ENCODE peak calls at places on chromosomes 4 and X, in seven cellular contexts. One of them, this sample, is unnamed.

GRCh38 chr4:175787948-175788347 is 24.1 kb downstream of the GPM6A start:
- DNase-seq in brain microvascular endothelial cell: no peak
- DNase-seq in CD4-positive, alpha-beta T cell: no peak
- DNase-seq in heart left ventricle: no peak
- DNase-seq in fibroblast of lung: no peak
- DNase-seq in HFFc6: no peak
- DNase-seq in IMR-90: no peak
- DNase-seq in this sample: no peak

GRCh38 chr4:74364649-74365491 is at the start of gene EREG:
- DNase-seq in heart left ventricle: peak
- DNase-seq in fibroblast of lung: peak
- DNase-seq in brain microvascular endothelial cell: peak
- DNase-seq in HFFc6: peak
- DNase-seq in CD4-positive, alpha-beta T cell: peak
- DNase-seq in IMR-90: peak
- DNase-seq in this sample: peak

GRCh38 chr4:40728341-40728740 is 21.4 kb upstream of the NSUN7 start:
- DNase-seq in heart left ventricle: no peak
- DNase-seq in brain microvascular endothelial cell: no peak
- DNase-seq in CD4-positive, alpha-beta T cell: no peak
- DNase-seq in IMR-90: no peak
- DNase-seq in fibroblast of lung: no peak
- DNase-seq in HFFc6: no peak
- DNase-seq in this sample: no peak

GRCh38 chr4:79467246-79467932 is 59.4 kb upstream of the GK2 start:
- DNase-seq in CD4-positive, alpha-beta T cell: no peak
- DNase-seq in HFFc6: no peak
- DNase-seq in IMR-90: no peak
- DNase-seq in heart left ventricle: no peak
- DNase-seq in fibroblast of lung: peak
- DNase-seq in brain microvascular endothelial cell: no peak
- DNase-seq in this sample: no peak

GRCh38 chr4:150224896-150225591 is 146.8 kb downstream of the DCLK2 start:
- DNase-seq in heart left ventricle: no peak
- DNase-seq in fibroblast of lung: peak
- DNase-seq in HFFc6: peak
- DNase-seq in brain microvascular endothelial cell: peak
- DNase-seq in CD4-positive, alpha-beta T cell: no peak
- DNase-seq in IMR-90: peak
- DNase-seq in this sample: no peak

GRCh38 chrX:74420194-74421035 is 878 bp upstream of the SLC16A2 start:
- DNase-seq in heart left ventricle: peak
- DNase-seq in fibroblast of lung: peak
- DNase-seq in IMR-90: peak
- DNase-seq in brain microvascular endothelial cell: peak
- DNase-seq in HFFc6: peak
- DNase-seq in CD4-positive, alpha-beta T cell: no peak
- DNase-seq in this sample: peak

GRCh38 chrX:41923925-41924693 is 755 bp upstream of the CASK start:
- DNase-seq in brain microvascular endothelial cell: peak
- DNase-seq in CD4-positive, alpha-beta T cell: no peak
- DNase-seq in heart left ventricle: peak
- DNase-seq in IMR-90: peak
- DNase-seq in fibroblast of lung: peak
- DNase-seq in HFFc6: peak
- DNase-seq in this sample: peak

GRCh38 chr4:52577285-52577968 is 81.7 kb downstream of the USP46 start:
- DNase-seq in CD4-positive, alpha-beta T cell: no peak
- DNase-seq in brain microvascular endothelial cell: peak
- DNase-seq in fibroblast of lung: peak
- DNase-seq in IMR-90: peak
- DNase-seq in HFFc6: peak
- DNase-seq in heart left ventricle: no peak
- DNase-seq in this sample: no peak

GRCh38 chrX:138986235-138986634 is 274.7 kb upstream of the FGF13 start:
- DNase-seq in heart left ventricle: no peak
- DNase-seq in HFFc6: no peak
- DNase-seq in CD4-positive, alpha-beta T cell: no peak
- DNase-seq in IMR-90: no peak
- DNase-seq in fibroblast of lung: peak
- DNase-seq in brain microvascular endothelial cell: no peak
- DNase-seq in this sample: no peak

GRCh38 chr4:30875659-30876269 is 155.6 kb downstream of the PCDH7 start:
- DNase-seq in IMR-90: peak
- DNase-seq in HFFc6: no peak
- DNase-seq in heart left ventricle: no peak
- DNase-seq in brain microvascular endothelial cell: no peak
- DNase-seq in fibroblast of lung: peak
- DNase-seq in CD4-positive, alpha-beta T cell: no peak
- DNase-seq in this sample: no peak

GRCh38 chrX:132615396-132616131 is 126.7 kb upstream of the MBNL3 start:
- DNase-seq in HFFc6: peak
- DNase-seq in brain microvascular endothelial cell: peak
- DNase-seq in fibroblast of lung: peak
- DNase-seq in CD4-positive, alpha-beta T cell: peak
- DNase-seq in IMR-90: peak
- DNase-seq in heart left ventricle: peak
- DNase-seq in this sample: no peak

GRCh38 chr4:19300213-19300612 is 951.5 kb upstream of the SLIT2 start:
- DNase-seq in heart left ventricle: no peak
- DNase-seq in HFFc6: peak
- DNase-seq in brain microvascular endothelial cell: no peak
- DNase-seq in IMR-90: peak
- DNase-seq in CD4-positive, alpha-beta T cell: no peak
- DNase-seq in fibroblast of lung: peak
- DNase-seq in this sample: no peak

GRCh38 chrX:104921606-104922205 is 298.8 kb downstream of the TEX13A start:
- DNase-seq in CD4-positive, alpha-beta T cell: no peak
- DNase-seq in HFFc6: no peak
- DNase-seq in brain microvascular endothelial cell: no peak
- DNase-seq in IMR-90: no peak
- DNase-seq in fibroblast of lung: peak
- DNase-seq in heart left ventricle: no peak
- DNase-seq in this sample: peak

GRCh38 chr4:43337707-43338106 is 445.2 kb downstream of the GRXCR1 start:
- DNase-seq in brain microvascular endothelial cell: no peak
- DNase-seq in IMR-90: peak
- DNase-seq in CD4-positive, alpha-beta T cell: no peak
- DNase-seq in heart left ventricle: no peak
- DNase-seq in HFFc6: no peak
- DNase-seq in fibroblast of lung: peak
- DNase-seq in this sample: no peak

GRCh38 chr4:1839306-1839705 is 16.6 kb downstream of the LETM1 start:
- DNase-seq in IMR-90: no peak
- DNase-seq in HFFc6: no peak
- DNase-seq in heart left ventricle: no peak
- DNase-seq in CD4-positive, alpha-beta T cell: no peak
- DNase-seq in brain microvascular endothelial cell: no peak
- DNase-seq in fibroblast of lung: no peak
- DNase-seq in this sample: no peak

GRCh38 chrX:53440631-53441517 is 6.7 kb upstream of the HSD17B10 start:
- DNase-seq in brain microvascular endothelial cell: peak
- DNase-seq in fibroblast of lung: peak
- DNase-seq in heart left ventricle: peak
- DNase-seq in IMR-90: peak
- DNase-seq in CD4-positive, alpha-beta T cell: no peak
- DNase-seq in HFFc6: peak
- DNase-seq in this sample: peak

DNA sequence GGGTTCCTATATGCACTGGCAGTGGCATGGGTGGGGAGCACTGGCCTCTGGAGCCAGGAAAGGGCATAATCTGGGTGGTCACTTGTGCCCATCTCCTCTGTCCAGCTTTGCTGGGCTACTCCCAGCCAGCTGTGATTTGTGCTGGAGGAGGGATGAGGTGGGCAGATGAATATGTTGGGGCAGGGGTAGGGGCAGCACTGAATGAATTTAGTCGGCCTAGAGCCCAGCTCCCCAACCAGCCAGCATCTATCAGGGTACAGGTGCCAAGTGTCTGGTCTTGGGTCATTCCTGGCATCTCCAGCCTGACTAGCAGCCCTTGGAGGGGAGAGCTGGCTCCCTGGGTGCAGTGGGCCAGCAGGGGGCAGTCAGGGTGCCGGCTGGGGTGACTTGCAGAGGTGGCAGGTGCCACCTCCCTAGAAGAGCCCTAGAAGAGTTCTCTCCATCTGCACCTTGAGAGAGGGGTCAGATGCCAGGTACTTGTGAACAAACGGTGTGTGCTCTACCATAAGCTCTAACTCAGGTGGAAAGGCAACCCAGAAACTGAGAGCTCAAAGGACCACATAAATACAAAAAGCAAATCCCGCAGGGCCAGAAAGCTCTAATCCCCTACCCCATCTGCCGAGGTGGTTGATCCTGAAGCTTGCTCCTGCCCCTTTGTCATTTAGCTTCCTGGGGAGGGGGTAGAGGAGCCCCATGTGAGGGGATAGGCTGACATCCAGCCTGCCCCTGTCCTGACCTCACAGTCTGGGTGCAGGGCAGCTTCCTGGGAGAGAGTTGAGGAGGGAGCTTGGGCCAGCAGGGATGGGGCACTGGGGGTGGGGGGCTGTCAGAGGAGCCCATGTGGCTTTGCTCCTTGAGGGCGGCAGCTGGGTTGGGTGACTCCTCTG is 2.2 kb downstream of the SORCS2 start:
- DNase-seq in HFFc6: no peak
- DNase-seq in IMR-90: no peak
- DNase-seq in fibroblast of lung: no peak
- DNase-seq in CD4-positive, alpha-beta T cell: no peak
- DNase-seq in heart left ventricle: no peak
- DNase-seq in brain microvascular endothelial cell: no peak
- DNase-seq in this sample: no peak
- TF ChIP-seq CTCF in HFFc6: peak
- TF ChIP-seq CTCF in IMR-90: peak
- TF ChIP-seq CTCF in fibroblast of lung: peak
- TF ChIP-seq CTCF in CD4-positive, alpha-beta T cell: no peak
- TF ChIP-seq CTCF in heart left ventricle: peak
- TF ChIP-seq CTCF in brain microvascular endothelial cell: peak
- TF ChIP-seq CTCF in this sample: peak

GRCh38 chr4:42050850-42051249 is 60.5 kb downstream of the SLC30A9 start:
- DNase-seq in heart left ventricle: no peak
- DNase-seq in brain microvascular endothelial cell: no peak
- DNase-seq in IMR-90: peak
- DNase-seq in fibroblast of lung: peak
- DNase-seq in CD4-positive, alpha-beta T cell: no peak
- DNase-seq in HFFc6: no peak
- DNase-seq in this sample: no peak
- TF ChIP-seq CTCF in heart left ventricle: no peak
- TF ChIP-seq CTCF in brain microvascular endothelial cell: no peak
- TF ChIP-seq CTCF in IMR-90: no peak
- TF ChIP-seq CTCF in fibroblast of lung: no peak
- TF ChIP-seq CTCF in CD4-positive, alpha-beta T cell: no peak
- TF ChIP-seq CTCF in HFFc6: no peak
- TF ChIP-seq CTCF in this sample: no peak

GRCh38 chrX:37787353-37787869 is 7.6 kb downstream of the CYBB start:
- DNase-seq in heart left ventricle: no peak
- DNase-seq in IMR-90: no peak
- DNase-seq in HFFc6: no peak
- DNase-seq in brain microvascular endothelial cell: no peak
- DNase-seq in CD4-positive, alpha-beta T cell: no peak
- DNase-seq in fibroblast of lung: no peak
- DNase-seq in this sample: no peak

GRCh38 chrX:37783284-37783683 is 3.4 kb downstream of the CYBB start:
- DNase-seq in brain microvascular endothelial cell: no peak
- DNase-seq in CD4-positive, alpha-beta T cell: no peak
- DNase-seq in HFFc6: no peak
- DNase-seq in IMR-90: no peak
- DNase-seq in heart left ventricle: no peak
- DNase-seq in fibroblast of lung: no peak
- DNase-seq in this sample: peak

GRCh38 chrX:37781808-37782207 is 1.9 kb downstream of the CYBB start:
- DNase-seq in heart left ventricle: no peak
- DNase-seq in IMR-90: no peak
- DNase-seq in brain microvascular endothelial cell: no peak
- DNase-seq in fibroblast of lung: no peak
- DNase-seq in CD4-positive, alpha-beta T cell: no peak
- DNase-seq in HFFc6: no peak
- DNase-seq in this sample: no peak

GRCh38 chrX:37785569-37785968 is 5.7 kb downstream of the CYBB start:
- DNase-seq in fibroblast of lung: peak
- DNase-seq in CD4-positive, alpha-beta T cell: no peak
- DNase-seq in HFFc6: no peak
- DNase-seq in heart left ventricle: no peak
- DNase-seq in IMR-90: no peak
- DNase-seq in brain microvascular endothelial cell: no peak
- DNase-seq in this sample: peak

DNA sequence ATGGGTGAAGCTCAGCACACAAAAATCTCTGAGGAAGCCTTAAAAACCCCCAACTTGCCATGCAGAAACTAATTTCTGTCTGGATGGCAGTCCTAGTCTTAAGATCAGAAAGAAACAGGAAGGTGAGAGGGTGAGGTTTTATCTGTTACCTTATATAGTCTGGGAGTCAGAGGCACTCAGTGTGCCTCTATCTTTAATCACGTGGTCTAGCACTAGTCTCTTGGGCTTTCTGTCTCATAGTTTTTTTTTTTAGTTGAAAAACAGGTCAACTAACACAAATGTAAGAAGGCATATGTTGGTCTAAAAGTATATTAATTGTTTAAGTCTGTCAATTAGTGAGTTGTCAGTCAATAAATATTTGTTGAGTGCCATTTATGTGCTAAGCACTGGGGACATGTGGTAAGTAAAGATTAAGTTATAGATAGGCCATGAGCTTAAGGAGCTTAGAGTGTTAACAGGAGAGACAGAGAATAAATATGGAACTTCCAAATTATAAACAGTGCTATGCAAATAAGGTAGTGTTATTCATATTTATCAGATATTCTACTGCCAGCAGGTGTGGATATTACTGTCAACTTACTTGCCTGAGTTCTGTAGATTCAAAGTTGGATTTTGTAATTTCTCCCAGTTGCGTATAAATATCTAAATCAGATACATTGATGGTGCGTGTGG is 6.9 kb downstream of the CYBB start:
- DNase-seq in fibroblast of lung: no peak
- DNase-seq in CD4-positive, alpha-beta T cell: no peak
- DNase-seq in IMR-90: no peak
- DNase-seq in brain microvascular endothelial cell: no peak
- DNase-seq in HFFc6: no peak
- DNase-seq in heart left ventricle: no peak
- DNase-seq in this sample: no peak
- TF ChIP-seq CTCF in fibroblast of lung: no peak
- TF ChIP-seq CTCF in CD4-positive, alpha-beta T cell: no peak
- TF ChIP-seq CTCF in IMR-90: no peak
- TF ChIP-seq CTCF in brain microvascular endothelial cell: no peak
- TF ChIP-seq CTCF in HFFc6: no peak
- TF ChIP-seq CTCF in heart left ventricle: no peak
- TF ChIP-seq CTCF in this sample: no peak

DNA sequence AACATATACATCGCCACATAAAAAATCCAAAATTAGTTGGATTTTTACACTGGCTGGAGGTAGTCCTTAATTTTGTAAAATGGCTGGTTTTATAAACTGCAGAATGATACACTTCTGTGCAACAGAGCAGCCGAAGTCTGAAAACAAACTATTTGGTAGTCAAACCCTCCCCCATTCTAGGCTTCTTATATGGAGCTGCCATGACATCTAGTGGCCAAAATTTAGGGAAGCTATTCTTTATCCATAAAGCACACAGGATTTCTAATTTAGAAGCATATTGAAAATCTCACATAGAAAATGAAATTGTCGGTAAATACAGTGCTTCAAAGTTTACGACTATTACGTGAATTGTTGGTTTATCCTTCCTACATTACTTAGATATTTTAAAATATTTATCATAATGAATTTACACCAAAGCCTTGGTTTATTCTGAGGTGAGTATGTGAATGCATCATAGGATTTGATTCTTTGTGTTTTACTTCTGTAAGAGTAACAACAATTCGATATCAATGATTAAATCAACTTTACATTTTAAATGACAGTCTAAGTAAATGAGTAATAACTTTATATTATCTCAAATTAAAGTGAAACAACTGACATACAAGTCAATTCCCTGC is 113.4 kb upstream of the FAM241A start:
- DNase-seq in CD4-positive, alpha-beta T cell: no peak
- DNase-seq in IMR-90: peak
- DNase-seq in HFFc6: peak
- DNase-seq in fibroblast of lung: peak
- DNase-seq in brain microvascular endothelial cell: peak
- DNase-seq in heart left ventricle: no peak
- DNase-seq in this sample: no peak
- TF ChIP-seq CTCF in CD4-positive, alpha-beta T cell: no peak
- TF ChIP-seq CTCF in IMR-90: peak
- TF ChIP-seq CTCF in HFFc6: peak
- TF ChIP-seq CTCF in fibroblast of lung: peak
- TF ChIP-seq CTCF in brain microvascular endothelial cell: peak
- TF ChIP-seq CTCF in heart left ventricle: peak
- TF ChIP-seq CTCF in this sample: peak